ENCODE peak calls at places on chromosome 4, in nine cellular contexts. Y is brain microvascular endothelial cell; W is Caki2; S is NCI-H1417; H is stimulated activated CD4-positive, alpha-beta T cell treated with anti-CD3 and anti-CD28 coated beads, Interleukin-12 subunit alpha, Interleukin-12 subunit beta, amount 100 ng/mL, for 48 hours; V is effector memory CD4-positive, alpha-beta T cell; E is EH; G is osteoblast; P is choroid plexus epithelial cell. T is an unnamed sample.

GRCh38 chr4:156949373-156949814 is 22.2 kb downstream of the PDGFC start:
- DNase-seq in P (peak), V (no peak), G (no peak), E (peak), Y (peak), H (no peak), S (no peak), W (peak), T (no peak)

GRCh38 chr4:129565214-129565613 is 469.3 kb downstream of the C4orf33 start:
- DNase-seq in E (no peak), P (no peak), W (no peak), H (no peak), Y (no peak), G (no peak), S (no peak), V (no peak), T (no peak)

GRCh38 chr4:186657766-186658165 is 65.9 kb downstream of the FAT1 start:
- DNase-seq in S (no peak), W (no peak), V (no peak), E (peak), H (no peak), G (no peak), P (peak), Y (peak), T (peak)

GRCh38 chr4:53601251-53601764 is 10.0 kb upstream of the LNX1 start:
- DNase-seq in Y (no peak), H (no peak), W (no peak), V (no peak), P (peak), E (peak), G (no peak), S (peak), T (no peak)

GRCh38 chr4:184408021-184408710 is 66.2 kb downstream of the IRF2 start:
- DNase-seq in V (no peak), G (peak), W (no peak), H (no peak), E (peak), Y (peak), P (peak), S (no peak), T (no peak)

GRCh38 chr4:159390648-159391047 is 287.8 kb downstream of the RAPGEF2 start:
- DNase-seq in V (no peak), S (no peak), P (peak), G (peak), E (peak), W (peak), Y (peak), H (no peak), T (no peak)

GRCh38 chr4:1675802-1676137 is 8.3 kb downstream of the FAM53A start:
- DNase-seq in H (no peak), P (no peak), V (no peak), W (no peak), E (no peak), S (no peak), G (no peak), Y (no peak), T (no peak)

GRCh38 chr4:34512631-34513030 is 1731.7 kb downstream of the ARAP2 start:
- DNase-seq in Y (no peak), P (no peak), G (no peak), H (no peak), S (no peak), V (no peak), E (no peak), W (no peak), T (no peak)

GRCh38 chr4:62560858-62561257 is 1360.7 kb downstream of the ADGRL3 start:
- DNase-seq in P (no peak), H (no peak), E (no peak), Y (no peak), W (no peak), S (no peak), G (peak), V (no peak), T (no peak)

GRCh38 chr4:39825741-39826231 is 127.8 kb downstream of the UBE2K start:
- DNase-seq in H (no peak), P (peak), W (peak), E (peak), Y (peak), V (no peak), G (peak), S (no peak), T (no peak)

GRCh38 chr4:184096561-184097239 is 121.0 kb downstream of the ENPP6 start:
- DNase-seq in W (no peak), S (no peak), P (peak), E (no peak), G (peak), Y (no peak), V (no peak), H (no peak), T (no peak)

GRCh38 chr4:73735231-73735630 is 5.1 kb upstream of the CXCL8 start:
- DNase-seq in S (no peak), E (peak), P (peak), Y (no peak), V (no peak), G (no peak), W (no peak), H (no peak), T (peak)

GRCh38 chr4:113674733-113675132 is 86.8 kb downstream of the CAMK2D start:
- DNase-seq in H (no peak), W (no peak), V (no peak), P (no peak), G (no peak), Y (no peak), E (no peak), S (no peak), T (no peak)

GRCh38 chr4:159018062-159018629 is 84.7 kb upstream of the RAPGEF2 start:
- DNase-seq in V (no peak), W (no peak), G (no peak), E (no peak), Y (no peak), H (no peak), S (no peak), P (no peak), T (no peak)

GRCh38 chr4:673349-674091 is 556 bp downstream of the ATP5ME start:
- DNase-seq in E (peak), V (no peak), S (no peak), P (no peak), W (no peak), H (no peak), Y (peak), G (peak), T (no peak)

GRCh38 chr4:41360911-41361830 is 104.4 kb downstream of the UCHL1 start:
- DNase-seq in G (peak), W (peak), S (peak), Y (no peak), E (peak), H (no peak), P (peak), V (no peak), T (no peak)

GRCh38 chr4:146073517-146073916 is 102.0 kb upstream of the LSM6 start:
- DNase-seq in H (no peak), W (no peak), P (no peak), V (no peak), G (no peak), Y (no peak), E (peak), S (no peak), T (no peak)

GRCh38 chr4:42768125-42768748 is 111.3 kb upstream of the ATP8A1 start:
- DNase-seq in G (no peak), V (no peak), S (no peak), P (no peak), H (no peak), E (no peak), W (no peak), Y (no peak), T (no peak)

GRCh38 chr4:10762541-10762940 is 78.0 kb upstream of the CLNK start:
- DNase-seq in P (peak), S (no peak), G (peak), E (peak), W (no peak), H (no peak), V (no peak), Y (peak), T (no peak)

GRCh38 chr4:185925910-185926360 is 113.9 kb upstream of the SORBS2 start:
- DNase-seq in H (no peak), V (no peak), S (no peak), E (no peak), W (no peak), P (no peak), Y (no peak), G (no peak), T (no peak)

GRCh38 chr4:145898926-145899531 is 39.6 kb downstream of the ZNF827 start:
- DNase-seq in H (no peak), Y (no peak), V (no peak), P (peak), S (no peak), W (no peak), E (no peak), G (peak), T (no peak)

GRCh38 chr4:92303621-92304027 is at the start of gene GRID2:
- DNase-seq in P (peak), Y (no peak), H (no peak), G (peak), V (no peak), W (peak), E (no peak), S (peak), T (peak)

GRCh38 chr4:80071643-80072606 is 1.1 kb downstream of the ANTXR2 start:
- DNase-seq in Y (peak), V (peak), G (peak), E (peak), W (peak), P (no peak), H (peak), S (peak), T (no peak)

GRCh38 chr4:133151681-133152329 is 2.7 kb downstream of the PCDH10 start:
- DNase-seq in P (peak), S (peak), E (peak), G (peak), V (no peak), Y (peak), W (peak), H (no peak), T (peak)

GRCh38 chr4:146278986-146279385 is 64.6 kb downstream of the REELD1 start:
- DNase-seq in Y (no peak), E (peak), G (no peak), S (no peak), W (no peak), P (peak), V (no peak), H (no peak), T (no peak)

GRCh38 chr4:74218201-74218600 is 60.3 kb downstream of the MTHFD2L start:
- DNase-seq in G (no peak), E (peak), W (no peak), H (no peak), Y (no peak), S (no peak), P (peak), V (no peak), T (no peak)

GRCh38 chr4:23993373-23993772 is 103.5 kb upstream of the PPARGC1A start:
- DNase-seq in G (no peak), P (no peak), V (no peak), W (no peak), Y (no peak), H (no peak), S (no peak), E (no peak), T (no peak)

GRCh38 chr4:99966692-99967091 is 16.6 kb upstream of the H2AZ1 start:
- DNase-seq in P (peak), Y (no peak), E (peak), V (no peak), G (no peak), W (no peak), S (no peak), H (no peak), T (no peak)

GRCh38 chr4:189302719-189303118 is 638.0 kb upstream of the FRG1 start:
- DNase-seq in Y (no peak), S (no peak), V (no peak), H (no peak), E (no peak), G (no peak), W (no peak), P (no peak), T (no peak)

GRCh38 chr4:74659576-74660411 is 134.5 kb downstream of the BTC start:
- DNase-seq in W (peak), G (peak), H (no peak), P (peak), E (peak), V (no peak), S (no peak), Y (peak), T (peak)

GRCh38 chr4:67087897-67088296 is 457.4 kb downstream of the CENPC start:
- DNase-seq in W (no peak), P (no peak), Y (peak), H (peak), S (peak), G (no peak), E (no peak), V (peak), T (peak)

GRCh38 chr4:122539861-122540465 is 80.9 kb downstream of the IL21 start:
- DNase-seq in H (no peak), W (no peak), S (no peak), P (no peak), G (peak), E (peak), V (no peak), Y (peak), T (no peak)